ENCODE peak calls at places on chromosomes 4 and X, in seven cellular contexts. A is tibial artery, P is GM23248, L is OCI-LY7, W is AG04450, R is esophagus squamous epithelium, F is heart left ventricle. I is an unnamed sample.

GRCh38 chr4:66572949-66573348 is 902.7 kb upstream of the EPHA5 start:
- DNase-seq in W (no peak), P (peak), F (no peak), A (no peak), L (no peak), R (no peak), I (peak)

GRCh38 chrX:55919367-55920221 is 202.0 kb downstream of the RRAGB start:
- DNase-seq in A (no peak), P (no peak), W (no peak), F (no peak), L (peak), R (no peak), I (no peak)

GRCh38 chr4:38563703-38564490 is 100.1 kb upstream of the KLF3 start:
- DNase-seq in L (no peak), A (no peak), P (no peak), F (no peak), W (no peak), R (no peak), I (no peak)

GRCh38 chr4:48375651-48376291 is 34.4 kb downstream of the SLAIN2 start:
- DNase-seq in R (no peak), A (no peak), P (peak), W (peak), F (no peak), L (no peak), I (peak)

GRCh38 chrX:119880552-119881437 is 9.2 kb downstream of the NDUFA1 start:
- DNase-seq in L (peak), R (no peak), F (no peak), P (peak), W (no peak), A (no peak), I (no peak)

GRCh38 chrX:108399427-108400165 is 38.6 kb downstream of the COL4A6 start:
- DNase-seq in W (no peak), A (no peak), L (no peak), P (peak), R (no peak), F (no peak), I (no peak)

GRCh38 chrX:135985123-135985973 is at the start of gene SLC9A6:
- DNase-seq in F (peak), A (peak), R (no peak), W (no peak), P (peak), L (peak), I (no peak)

GRCh38 chr4:105551968-105552746 is at the start of gene ARHGEF38:
- DNase-seq in A (no peak), P (peak), L (no peak), R (no peak), W (no peak), F (no peak), I (peak)

GRCh38 chr4:168019921-168020320 is 72.4 kb upstream of the ANXA10 start:
- DNase-seq in W (no peak), A (no peak), F (no peak), P (no peak), R (no peak), L (no peak), I (no peak)

GRCh38 chr4:123250843-123251242 is 145.8 kb upstream of the SPRY1 start:
- DNase-seq in A (peak), P (no peak), L (no peak), W (peak), F (peak), R (no peak), I (no peak)

GRCh38 chr4:166527500-166527899 is 654.5 kb downstream of the TLL1 start:
- DNase-seq in W (no peak), A (no peak), R (no peak), L (no peak), P (no peak), F (no peak), I (no peak)

GRCh38 chr4:140427919-140428471 is 547 bp upstream of the CLGN start:
- DNase-seq in R (no peak), P (peak), L (peak), A (no peak), W (no peak), F (no peak), I (no peak)

GRCh38 chrX:11786862-11787261 is 28.8 kb downstream of the MSL3 start:
- DNase-seq in R (no peak), A (no peak), P (no peak), W (no peak), F (no peak), L (no peak), I (no peak)

GRCh38 chr4:68271851-68272756 is 26.6 kb upstream of the TMPRSS11B start:
- DNase-seq in R (no peak), P (peak), W (peak), L (peak), A (no peak), F (no peak), I (peak)

GRCh38 chr4:6959261-6959660 is 49.6 kb downstream of the TBC1D14 start:
- DNase-seq in W (no peak), P (no peak), A (no peak), L (no peak), F (no peak), R (no peak), I (no peak)

GRCh38 chr4:95957054-95957453 is 117.2 kb downstream of the PDHA2 start:
- DNase-seq in W (no peak), L (no peak), R (no peak), F (no peak), A (no peak), P (no peak), I (no peak)

GRCh38 chrX:48509245-48509590 is 426 bp downstream of the PORCN start:
- DNase-seq in P (peak), A (no peak), L (no peak), W (no peak), R (no peak), F (no peak), I (no peak)

GRCh38 chr4:17072483-17072882 is 174.0 kb upstream of the LDB2 start:
- DNase-seq in R (no peak), P (no peak), W (no peak), L (no peak), F (no peak), A (no peak), I (no peak)

GRCh38 chrX:40151211-40152172 is 53.7 kb upstream of the BCOR start:
- DNase-seq in W (no peak), R (no peak), F (peak), L (no peak), P (no peak), A (no peak), I (no peak)

GRCh38 chr4:7944568-7945220 is 5.0 kb upstream of the AFAP1 start:
- DNase-seq in R (no peak), A (no peak), L (no peak), F (no peak), P (peak), W (no peak), I (no peak)

GRCh38 chrX:152656890-152657289 is 19.2 kb downstream of the GABRQ start:
- DNase-seq in W (no peak), P (no peak), R (no peak), F (no peak), A (no peak), L (no peak), I (no peak)

GRCh38 chr4:171849823-171850222 is 36.6 kb downstream of the GALNTL6 start:
- DNase-seq in F (no peak), W (no peak), R (no peak), A (no peak), L (no peak), P (no peak), I (no peak)

GRCh38 chrX:48883729-48884128 is 13.8 kb downstream of the TIMM17B start:
- DNase-seq in P (peak), R (no peak), A (no peak), W (no peak), L (no peak), F (no peak), I (no peak)

GRCh38 chr4:53617101-53617680 is 25.9 kb upstream of the LNX1 start:
- DNase-seq in A (no peak), F (no peak), R (no peak), P (no peak), L (no peak), W (no peak), I (no peak)

GRCh38 chr4:41611881-41612871 is 74.2 kb downstream of the LIMCH1 start:
- DNase-seq in W (no peak), A (peak), P (peak), R (no peak), L (no peak), F (peak), I (peak)

GRCh38 chr4:38815879-38816782 is 11.5 kb upstream of the TLR1 start:
- DNase-seq in R (no peak), F (no peak), P (no peak), L (peak), A (no peak), W (no peak), I (no peak)

GRCh38 chr4:18297684-18298083 is 276.1 kb upstream of the LCORL start:
- DNase-seq in P (no peak), A (no peak), W (no peak), F (no peak), R (no peak), L (no peak), I (no peak)

GRCh38 chr4:78480286-78480685 is 71.3 kb upstream of the ANXA3 start:
- DNase-seq in W (no peak), A (no peak), F (no peak), L (no peak), P (peak), R (no peak), I (no peak)

GRCh38 chr4:82954212-82954611 is 53.7 kb downstream of the THAP9 start:
- DNase-seq in R (no peak), A (no peak), L (no peak), F (no peak), P (no peak), W (no peak), I (no peak)

GRCh38 chr4:185931375-185931774 is 119.4 kb upstream of the SORBS2 start:
- DNase-seq in W (no peak), R (no peak), L (no peak), A (no peak), F (no peak), P (no peak), I (no peak)

GRCh38 chr4:1246901-1247810 is 1.8 kb downstream of the CTBP1 start:
- DNase-seq in R (no peak), L (peak), A (peak), F (peak), P (peak), W (no peak), I (no peak)

GRCh38 chrX:118523920-118524319 is 28.3 kb downstream of the DOCK11 start:
- DNase-seq in L (no peak), R (no peak), A (no peak), P (peak), F (no peak), W (no peak), I (no peak)
- H3K27ac ChIP-seq in L (no peak), R (no peak), A (peak), P (no peak), F (no peak), W (no peak), I (no peak)

DNA sequence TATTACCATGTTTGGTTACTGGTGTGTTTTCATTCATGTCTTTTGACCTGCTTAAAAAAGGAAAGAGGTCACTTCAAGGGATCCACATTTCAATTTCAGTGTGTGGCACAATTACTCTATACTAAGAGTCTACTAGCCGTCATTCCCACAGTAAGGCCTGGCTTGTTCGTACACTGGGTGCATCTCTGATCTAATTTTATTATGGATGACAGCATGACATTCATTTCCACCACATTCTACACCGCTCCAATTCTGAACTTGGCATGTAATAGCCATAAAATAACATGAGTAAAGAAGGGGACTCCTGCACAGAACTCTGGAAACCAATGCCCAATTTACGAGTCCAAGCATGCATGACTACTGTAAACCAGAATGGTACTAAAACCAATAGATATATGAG is 51.1 kb downstream of the HAND2 start:
- DNase-seq in L (no peak), W (no peak), P (no peak), R (no peak), F (no peak), A (no peak), I (no peak)
- H3K27ac ChIP-seq in L (no peak), W (no peak), P (no peak), R (no peak), F (peak), A (peak), I (no peak)

GRCh38 chrX:65588795-65589194 is 54.2 kb upstream of the LAS1L start:
- DNase-seq in F (no peak), A (no peak), L (no peak), P (no peak), R (no peak), W (no peak), I (no peak)
- H3K27ac ChIP-seq in F (peak), A (peak), L (no peak), P (no peak), R (peak), W (no peak), I (no peak)

GRCh38 chr4:173991321-173991720 is 292.1 kb downstream of the FBXO8 start:
- DNase-seq in L (no peak), A (no peak), W (no peak), R (no peak), P (no peak), F (no peak), I (no peak)

GRCh38 chr4:173990126-173990878 is 293.2 kb downstream of the FBXO8 start:
- DNase-seq in L (peak), P (peak), R (no peak), F (no peak), A (no peak), W (no peak), I (no peak)

GRCh38 chr4:173990879-173991231 is 292.6 kb downstream of the FBXO8 start:
- DNase-seq in P (no peak), F (peak), A (no peak), W (no peak), L (no peak), R (no peak), I (no peak)

GRCh38 chr4:173991814-173992213 is 291.7 kb downstream of the FBXO8 start:
- DNase-seq in F (no peak), W (no peak), P (no peak), R (no peak), L (no peak), A (no peak), I (no peak)
- H3K27ac ChIP-seq in F (no peak), W (no peak), P (no peak), R (no peak), L (no peak), A (no peak), I (no peak)

I was measured in epithelial cell of prostate.